ENCODE peak calls at places on chromosomes 3 and 15, in nine cellular contexts. One of them, this sample, is unnamed.

GRCh38 chr3:113214917-113215595 is 3.7 kb downstream of the BOC start:
- DNase-seq in A673: no peak
- DNase-seq in lung: no peak
- DNase-seq in OCI-LY7: no peak
- DNase-seq in bronchial epithelial cell: no peak
- DNase-seq in foreskin keratinocyte: no peak
- DNase-seq in mesothelial cell of epicardium: no peak
- DNase-seq in stomach: no peak
- DNase-seq in K562: no peak
- DNase-seq in this sample: no peak

GRCh38 chr3:127484601-127485388 is 105.7 kb downstream of the TPRA1 start:
- DNase-seq in lung: no peak
- DNase-seq in A673: no peak
- DNase-seq in stomach: peak; percentile 26
- DNase-seq in mesothelial cell of epicardium: peak; percentile 30
- DNase-seq in K562: no peak
- DNase-seq in foreskin keratinocyte: no peak
- DNase-seq in bronchial epithelial cell: no peak
- DNase-seq in OCI-LY7: no peak
- DNase-seq in this sample: peak; percentile 1

GRCh38 chr3:151875759-151876158 is 2.3 kb downstream of the SUCNR1 start:
- DNase-seq in K562: peak; percentile 51
- DNase-seq in foreskin keratinocyte: no peak
- DNase-seq in mesothelial cell of epicardium: no peak
- DNase-seq in OCI-LY7: no peak
- DNase-seq in bronchial epithelial cell: no peak
- DNase-seq in stomach: no peak
- DNase-seq in A673: no peak
- DNase-seq in lung: no peak
- DNase-seq in this sample: no peak

GRCh38 chr15:76991048-76991447 is 3.9 kb upstream of the PSTPIP1 start:
- DNase-seq in K562: no peak
- DNase-seq in mesothelial cell of epicardium: no peak
- DNase-seq in OCI-LY7: no peak
- DNase-seq in foreskin keratinocyte: no peak
- DNase-seq in A673: no peak
- DNase-seq in lung: no peak
- DNase-seq in stomach: no peak
- DNase-seq in bronchial epithelial cell: no peak
- DNase-seq in this sample: no peak

GRCh38 chr15:63601727-63602185 is 4.6 kb downstream of the FBXL22 start:
- DNase-seq in A673: no peak
- DNase-seq in stomach: no peak
- DNase-seq in bronchial epithelial cell: no peak
- DNase-seq in K562: no peak
- DNase-seq in lung: no peak
- DNase-seq in mesothelial cell of epicardium: no peak
- DNase-seq in foreskin keratinocyte: no peak
- DNase-seq in OCI-LY7: no peak
- DNase-seq in this sample: no peak

GRCh38 chr15:23566070-23567050 is 886 bp downstream of the MKRN3 start:
- DNase-seq in A673: no peak
- DNase-seq in mesothelial cell of epicardium: no peak
- DNase-seq in bronchial epithelial cell: no peak
- DNase-seq in foreskin keratinocyte: no peak
- DNase-seq in OCI-LY7: no peak
- DNase-seq in K562: peak; percentile 61
- DNase-seq in lung: no peak
- DNase-seq in stomach: no peak
- DNase-seq in this sample: no peak

GRCh38 chr3:172218350-172219323 is 179.3 kb downstream of the FNDC3B start:
- DNase-seq in foreskin keratinocyte: no peak
- DNase-seq in lung: no peak
- DNase-seq in K562: no peak
- DNase-seq in stomach: no peak
- DNase-seq in OCI-LY7: no peak
- DNase-seq in A673: no peak
- DNase-seq in mesothelial cell of epicardium: no peak
- DNase-seq in bronchial epithelial cell: no peak
- DNase-seq in this sample: no peak

GRCh38 chr15:63176302-63176701 is 13.1 kb upstream of the RAB8B start:
- DNase-seq in lung: no peak
- DNase-seq in K562: no peak
- DNase-seq in foreskin keratinocyte: peak; percentile 82
- DNase-seq in bronchial epithelial cell: peak; percentile 91
- DNase-seq in stomach: no peak
- DNase-seq in OCI-LY7: no peak
- DNase-seq in mesothelial cell of epicardium: no peak
- DNase-seq in A673: no peak
- DNase-seq in this sample: no peak

GRCh38 chr3:197847866-197848401 is 56.9 kb downstream of the LRCH3 start:
- DNase-seq in bronchial epithelial cell: no peak
- DNase-seq in mesothelial cell of epicardium: no peak
- DNase-seq in A673: peak; percentile 52
- DNase-seq in lung: no peak
- DNase-seq in K562: peak; percentile 4
- DNase-seq in foreskin keratinocyte: no peak
- DNase-seq in OCI-LY7: peak; percentile 77
- DNase-seq in stomach: no peak
- DNase-seq in this sample: no peak

GRCh38 chr3:111947179-111947727 is 31.6 kb upstream of the ABHD10 start:
- DNase-seq in OCI-LY7: no peak
- DNase-seq in mesothelial cell of epicardium: no peak
- DNase-seq in A673: no peak
- DNase-seq in stomach: no peak
- DNase-seq in foreskin keratinocyte: no peak
- DNase-seq in K562: no peak
- DNase-seq in bronchial epithelial cell: no peak
- DNase-seq in lung: no peak
- DNase-seq in this sample: no peak

GRCh38 chr15:69482686-69483256 is 30.2 kb downstream of the RPLP1 start:
- DNase-seq in stomach: peak; percentile 61
- DNase-seq in mesothelial cell of epicardium: no peak
- DNase-seq in lung: no peak
- DNase-seq in K562: no peak
- DNase-seq in OCI-LY7: no peak
- DNase-seq in foreskin keratinocyte: no peak
- DNase-seq in bronchial epithelial cell: no peak
- DNase-seq in A673: no peak
- DNase-seq in this sample: no peak

GRCh38 chr3:191696356-191696755 is 235.4 kb downstream of the PYDC2 start:
- DNase-seq in A673: no peak
- DNase-seq in OCI-LY7: no peak
- DNase-seq in foreskin keratinocyte: no peak
- DNase-seq in lung: no peak
- DNase-seq in bronchial epithelial cell: no peak
- DNase-seq in mesothelial cell of epicardium: no peak
- DNase-seq in stomach: no peak
- DNase-seq in K562: no peak
- DNase-seq in this sample: no peak

GRCh38 chr15:77584201-77584600 is 48.5 kb downstream of the LINGO1 start:
- DNase-seq in foreskin keratinocyte: no peak
- DNase-seq in bronchial epithelial cell: no peak
- DNase-seq in K562: peak; percentile 51
- DNase-seq in OCI-LY7: peak; percentile 17
- DNase-seq in mesothelial cell of epicardium: no peak
- DNase-seq in stomach: no peak
- DNase-seq in A673: no peak
- DNase-seq in lung: no peak
- DNase-seq in this sample: peak; percentile 35

GRCh38 chr3:196274585-196274984 is 12.9 kb downstream of the PCYT1A start:
- DNase-seq in mesothelial cell of epicardium: no peak
- DNase-seq in A673: no peak
- DNase-seq in bronchial epithelial cell: peak; percentile 28
- DNase-seq in stomach: no peak
- DNase-seq in foreskin keratinocyte: no peak
- DNase-seq in lung: no peak
- DNase-seq in K562: peak; percentile 84
- DNase-seq in OCI-LY7: no peak
- DNase-seq in this sample: no peak
- TF ChIP-seq CTCF in mesothelial cell of epicardium: no peak
- TF ChIP-seq CTCF in A673: no peak
- TF ChIP-seq CTCF in bronchial epithelial cell: no peak
- TF ChIP-seq CTCF in stomach: no peak
- TF ChIP-seq CTCF in foreskin keratinocyte: no peak
- TF ChIP-seq CTCF in lung: no peak
- TF ChIP-seq CTCF in K562: no peak
- TF ChIP-seq CTCF in OCI-LY7: no peak
- TF ChIP-seq CTCF in this sample: no peak

GRCh38 chr3:150545419-150546225 is 674 bp downstream of the SERP1 start:
- DNase-seq in K562: peak; percentile 24
- DNase-seq in OCI-LY7: peak; percentile 71
- DNase-seq in A673: peak; percentile 52
- DNase-seq in stomach: peak; percentile 50
- DNase-seq in foreskin keratinocyte: peak; percentile 13
- DNase-seq in lung: no peak
- DNase-seq in mesothelial cell of epicardium: no peak
- DNase-seq in bronchial epithelial cell: peak; percentile 46
- DNase-seq in this sample: no peak

GRCh38 chr3:150544040-150544439 is 2.3 kb downstream of the SERP1 start:
- DNase-seq in K562: no peak
- DNase-seq in foreskin keratinocyte: no peak
- DNase-seq in OCI-LY7: no peak
- DNase-seq in bronchial epithelial cell: peak; percentile 73
- DNase-seq in A673: no peak
- DNase-seq in mesothelial cell of epicardium: no peak
- DNase-seq in stomach: no peak
- DNase-seq in lung: no peak
- DNase-seq in this sample: no peak

GRCh38 chr3:150547045-150547753 is 612 bp downstream of the EIF2A start:
- DNase-seq in A673: no peak
- DNase-seq in K562: peak; percentile 30
- DNase-seq in mesothelial cell of epicardium: no peak
- DNase-seq in lung: no peak
- DNase-seq in OCI-LY7: no peak
- DNase-seq in stomach: no peak
- DNase-seq in foreskin keratinocyte: no peak
- DNase-seq in bronchial epithelial cell: peak; percentile 40
- DNase-seq in this sample: no peak

GRCh38 chr3:150544726-150545125 is 1.6 kb downstream of the SERP1 start:
- DNase-seq in lung: no peak
- DNase-seq in stomach: no peak
- DNase-seq in bronchial epithelial cell: no peak
- DNase-seq in OCI-LY7: no peak
- DNase-seq in mesothelial cell of epicardium: no peak
- DNase-seq in foreskin keratinocyte: no peak
- DNase-seq in K562: no peak
- DNase-seq in A673: no peak
- DNase-seq in this sample: no peak

GRCh38 chr3:150546226-150547044 is at the start of the genes EIF2A and SERP1:
- DNase-seq in stomach: peak; percentile 99
- DNase-seq in A673: peak; percentile 99
- DNase-seq in foreskin keratinocyte: peak; percentile 98
- DNase-seq in lung: peak; percentile 99
- DNase-seq in K562: peak; percentile 99
- DNase-seq in OCI-LY7: peak; percentile 99
- DNase-seq in mesothelial cell of epicardium: peak; percentile 99
- DNase-seq in bronchial epithelial cell: peak; percentile 98
- DNase-seq in this sample: peak; percentile 98
- TF ChIP-seq CTCF in stomach: no peak
- TF ChIP-seq CTCF in A673: no peak
- TF ChIP-seq CTCF in foreskin keratinocyte: peak; percentile 3
- TF ChIP-seq CTCF in lung: no peak
- TF ChIP-seq CTCF in K562: no peak
- TF ChIP-seq CTCF in OCI-LY7: no peak
- TF ChIP-seq CTCF in mesothelial cell of epicardium: no peak
- TF ChIP-seq CTCF in bronchial epithelial cell: no peak
- TF ChIP-seq CTCF in this sample: no peak

GRCh38 chr3:186209810-186210752 is 101.2 kb upstream of the ETV5 start:
- DNase-seq in K562: peak; percentile 53
- DNase-seq in stomach: peak; percentile 58
- DNase-seq in foreskin keratinocyte: no peak
- DNase-seq in mesothelial cell of epicardium: peak; percentile 41
- DNase-seq in lung: no peak
- DNase-seq in OCI-LY7: peak; percentile 46
- DNase-seq in bronchial epithelial cell: peak; percentile 71
- DNase-seq in A673: peak; percentile 93
- DNase-seq in this sample: no peak

GRCh38 chr3:186207515-186207914 is 98.6 kb upstream of the ETV5 start:
- DNase-seq in bronchial epithelial cell: peak; percentile 8
- DNase-seq in foreskin keratinocyte: no peak
- DNase-seq in A673: no peak
- DNase-seq in mesothelial cell of epicardium: no peak
- DNase-seq in K562: no peak
- DNase-seq in lung: no peak
- DNase-seq in stomach: no peak
- DNase-seq in OCI-LY7: no peak
- DNase-seq in this sample: no peak

GRCh38 chr3:186212611-186213010 is 103.7 kb upstream of the ETV5 start:
- DNase-seq in OCI-LY7: no peak
- DNase-seq in stomach: no peak
- DNase-seq in bronchial epithelial cell: no peak
- DNase-seq in mesothelial cell of epicardium: no peak
- DNase-seq in lung: no peak
- DNase-seq in foreskin keratinocyte: no peak
- DNase-seq in K562: no peak
- DNase-seq in A673: no peak
- DNase-seq in this sample: no peak

GRCh38 chr3:186211101-186211500 is 102.2 kb upstream of the ETV5 start:
- DNase-seq in K562: no peak
- DNase-seq in stomach: no peak
- DNase-seq in mesothelial cell of epicardium: no peak
- DNase-seq in OCI-LY7: no peak
- DNase-seq in A673: no peak
- DNase-seq in lung: no peak
- DNase-seq in bronchial epithelial cell: peak; percentile 37
- DNase-seq in foreskin keratinocyte: no peak
- DNase-seq in this sample: no peak

DNA sequence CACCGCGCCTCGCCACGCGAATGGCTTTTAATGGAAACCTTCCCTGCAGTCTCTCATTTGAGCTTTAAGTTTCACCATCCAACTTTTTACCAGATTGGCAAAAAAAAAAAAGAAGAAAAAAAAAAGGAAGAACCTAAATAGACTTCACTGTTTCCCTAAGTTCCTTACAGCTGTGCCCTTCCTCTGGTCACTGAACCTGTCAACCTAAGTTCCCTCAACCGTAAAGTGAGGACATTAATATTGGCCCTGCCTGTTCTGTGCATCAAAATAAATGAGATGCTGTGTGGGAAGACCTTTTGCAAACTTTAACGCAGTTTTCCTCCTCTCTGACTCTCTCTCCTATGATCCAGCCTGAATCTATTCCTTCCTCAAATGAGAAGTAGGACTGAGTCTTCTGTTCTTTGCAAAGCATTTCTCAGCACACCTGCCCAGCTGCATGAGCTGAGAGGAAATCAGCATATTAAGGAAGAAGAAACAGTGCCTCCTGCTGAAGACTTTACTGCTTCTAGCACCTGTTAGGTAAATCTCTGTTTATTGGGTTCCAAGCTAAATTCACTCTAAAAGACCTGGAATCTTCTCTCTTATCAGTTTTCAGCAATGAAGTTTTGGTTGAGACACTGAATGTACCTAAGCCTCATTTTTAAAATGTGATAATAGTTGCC is 99.6 kb upstream of the ETV5 start:
- DNase-seq in A673: no peak
- DNase-seq in stomach: no peak
- DNase-seq in bronchial epithelial cell: no peak
- DNase-seq in foreskin keratinocyte: no peak
- DNase-seq in K562: no peak
- DNase-seq in lung: no peak
- DNase-seq in OCI-LY7: peak; percentile 69
- DNase-seq in mesothelial cell of epicardium: no peak
- DNase-seq in this sample: no peak
- TF ChIP-seq CTCF in A673: no peak
- TF ChIP-seq CTCF in stomach: no peak
- TF ChIP-seq CTCF in bronchial epithelial cell: no peak
- TF ChIP-seq CTCF in foreskin keratinocyte: peak; percentile 42
- TF ChIP-seq CTCF in K562: no peak
- TF ChIP-seq CTCF in lung: no peak
- TF ChIP-seq CTCF in OCI-LY7: peak; percentile 72
- TF ChIP-seq CTCF in mesothelial cell of epicardium: no peak
- TF ChIP-seq CTCF in this sample: no peak

GRCh38 chr3:126351771-126352475 is 5.3 kb downstream of the KLF15 start:
- DNase-seq in mesothelial cell of epicardium: no peak
- DNase-seq in bronchial epithelial cell: no peak
- DNase-seq in stomach: no peak
- DNase-seq in lung: no peak
- DNase-seq in OCI-LY7: no peak
- DNase-seq in K562: no peak
- DNase-seq in foreskin keratinocyte: no peak
- DNase-seq in A673: no peak
- DNase-seq in this sample: no peak
- TF ChIP-seq CTCF in mesothelial cell of epicardium: no peak
- TF ChIP-seq CTCF in bronchial epithelial cell: peak; percentile 20
- TF ChIP-seq CTCF in stomach: no peak
- TF ChIP-seq CTCF in lung: no peak
- TF ChIP-seq CTCF in OCI-LY7: peak; percentile 49
- TF ChIP-seq CTCF in K562: no peak
- TF ChIP-seq CTCF in foreskin keratinocyte: peak; percentile 40
- TF ChIP-seq CTCF in A673: peak; percentile 16
- TF ChIP-seq CTCF in this sample: no peak

This sample was measured in endothelial cell.